ENCODE peak calls at places on chromosome 4, in seven cellular contexts. I is OCI-LY7, M is cardiac muscle cell, A is Caco-2, K is fibroblast of the aortic adventitia, F is brain microvascular endothelial cell, P is esophagus muscularis mucosa. X is an unnamed sample.

GRCh38 chr4:33780952-33781655 is 2463.2 kb downstream of the ARAP2 start:
- DNase-seq in A (no peak), P (no peak), F (no peak), M (peak), I (no peak), K (peak), X (peak)

GRCh38 chr4:182246401-182247205 is 3.4 kb downstream of the TENM3 start:
- DNase-seq in P (peak), M (peak), F (no peak), K (no peak), A (no peak), I (no peak), X (no peak)

GRCh38 chr4:54940996-54941395 is 184.4 kb downstream of the KDR start:
- DNase-seq in K (no peak), I (peak), F (no peak), A (no peak), P (no peak), M (no peak), X (no peak)

GRCh38 chr4:55475394-55476243 is 71.1 kb downstream of the CLOCK start:
- DNase-seq in I (no peak), K (peak), M (peak), P (no peak), F (peak), A (no peak), X (peak)

GRCh38 chr4:73682508-73682907 is 57.9 kb upstream of the CXCL8 start:
- DNase-seq in A (no peak), K (no peak), P (no peak), I (no peak), M (no peak), F (no peak), X (no peak)

GRCh38 chr4:16443504-16444088 is 217.3 kb upstream of the TAPT1 start:
- DNase-seq in P (peak), K (peak), M (peak), F (peak), A (no peak), I (peak), X (peak)

GRCh38 chr4:8285143-8285975 is 15.8 kb downstream of the HTRA3 start:
- DNase-seq in P (no peak), A (no peak), F (no peak), K (no peak), M (no peak), I (no peak), X (no peak)

GRCh38 chr4:122625156-122625555 is 4.3 kb upstream of the IL21 start:
- DNase-seq in K (peak), M (peak), A (no peak), F (peak), P (no peak), I (no peak), X (peak)

GRCh38 chr4:187826725-187827124 is 168.8 kb upstream of the ZFP42 start:
- DNase-seq in K (no peak), P (no peak), F (no peak), I (no peak), M (no peak), A (no peak), X (no peak)

GRCh38 chr4:16573181-16573580 is 325.3 kb downstream of the LDB2 start:
- DNase-seq in A (no peak), P (no peak), M (peak), F (no peak), I (no peak), K (peak), X (peak)

GRCh38 chr4:145507636-145508035 is 26.0 kb downstream of the SMAD1 start:
- DNase-seq in A (no peak), M (peak), P (no peak), K (peak), I (peak), F (no peak), X (no peak)

GRCh38 chr4:8097721-8098345 is 60.8 kb downstream of the ABLIM2 start:
- DNase-seq in M (no peak), I (no peak), A (no peak), P (no peak), F (no peak), K (no peak), X (no peak)

GRCh38 chr4:183400035-183400434 is 44.4 kb upstream of the CDKN2AIP start:
- DNase-seq in K (no peak), P (no peak), M (no peak), F (no peak), A (no peak), I (no peak), X (no peak)

GRCh38 chr4:153973942-153974341 is 185.1 kb upstream of the SFRP2 start:
- DNase-seq in K (no peak), M (no peak), I (no peak), F (no peak), P (no peak), A (no peak), X (no peak)

GRCh38 chr4:100995671-100996070 is 351.7 kb downstream of the PPP3CA start:
- DNase-seq in I (no peak), A (no peak), K (no peak), P (no peak), F (no peak), M (no peak), X (no peak)

GRCh38 chr4:113673450-113673849 is 88.1 kb downstream of the CAMK2D start:
- DNase-seq in K (no peak), F (no peak), M (no peak), P (no peak), A (peak), I (peak), X (no peak)

GRCh38 chr4:16667464-16667863 is 231.0 kb downstream of the LDB2 start:
- DNase-seq in P (no peak), A (no peak), K (peak), I (no peak), M (peak), F (peak), X (peak)

GRCh38 chr4:39469429-39470077 is 10.7 kb downstream of the LIAS start:
- DNase-seq in F (peak), P (no peak), M (peak), I (peak), A (peak), K (peak), X (peak)

GRCh38 chr4:15848191-15848842 is 70.2 kb downstream of the CD38 start:
- DNase-seq in K (no peak), I (no peak), P (no peak), M (no peak), A (no peak), F (no peak), X (no peak)

GRCh38 chr4:7658297-7659204 is 223.8 kb upstream of the PSAPL1 start:
- DNase-seq in P (no peak), M (no peak), I (no peak), F (peak), A (no peak), K (no peak), X (no peak)

GRCh38 chr4:114076865-114077264 is 97.4 kb upstream of the ARSJ start:
- DNase-seq in K (peak), I (no peak), P (no peak), F (no peak), A (no peak), M (no peak), X (no peak)

GRCh38 chr4:1758306-1759121 is 34.6 kb upstream of the FGFR3 start:
- DNase-seq in K (no peak), P (no peak), I (no peak), A (no peak), M (no peak), F (no peak), X (no peak)

GRCh38 chr4:52588771-52589591 is 70.1 kb downstream of the USP46 start:
- DNase-seq in P (peak), K (peak), A (no peak), F (peak), M (peak), I (no peak), X (peak)

GRCh38 chr4:162506253-162506652 is 342.5 kb upstream of the FSTL5 start:
- DNase-seq in M (peak), K (no peak), A (no peak), P (no peak), F (peak), I (no peak), X (peak)

GRCh38 chr4:7306566-7306965 is 114.2 kb downstream of the SORCS2 start:
- DNase-seq in I (no peak), P (no peak), F (no peak), A (no peak), M (no peak), K (no peak), X (no peak)

GRCh38 chr4:52874948-52875347 is 12.8 kb downstream of the RASL11B start:
- DNase-seq in F (no peak), A (no peak), P (no peak), K (no peak), M (no peak), I (no peak), X (no peak)

GRCh38 chr4:190015538-190016368 is 11.3 kb downstream of the FRG2 start:
- DNase-seq in M (no peak), A (no peak), K (no peak), I (no peak), P (no peak), F (no peak), X (no peak)

GRCh38 chr4:52263612-52264011 is 212.5 kb downstream of the SPATA18 start:
- DNase-seq in P (no peak), M (no peak), A (no peak), F (no peak), K (no peak), I (no peak), X (peak)

GRCh38 chr4:3355266-3355748 is 62.5 kb downstream of the RGS12 start:
- DNase-seq in P (no peak), F (no peak), I (peak), K (no peak), M (no peak), A (no peak), X (no peak)

GRCh38 chr4:161320377-161320776 is 843.4 kb downstream of the FSTL5 start:
- DNase-seq in K (no peak), M (no peak), P (no peak), A (peak), F (no peak), I (peak), X (peak)

GRCh38 chr4:86895692-86896488 is 3.7 kb upstream of the C4orf36 start:
- DNase-seq in K (peak), A (no peak), F (peak), I (peak), P (no peak), M (peak), X (peak)

GRCh38 chr4:577499-578450 is 1.7 kb upstream of the TMEM271 start:
- DNase-seq in A (no peak), I (no peak), P (no peak), M (peak), K (no peak), F (no peak), X (peak)

GRCh38 chr4:159446266-159446976 is 343.5 kb downstream of the RAPGEF2 start:
- DNase-seq in K (peak), A (peak), P (no peak), I (peak), M (peak), F (peak), X (peak)

GRCh38 chr4:169621754-169622481 is 1.5 kb downstream of the CLCN3 start:
- DNase-seq in M (peak), K (no peak), P (no peak), I (peak), A (no peak), F (peak), X (peak)

GRCh38 chr4:121863787-121864186 is 6.5 kb downstream of the BBS7 start:
- DNase-seq in F (no peak), A (no peak), I (no peak), P (no peak), K (no peak), M (no peak), X (no peak)

GRCh38 chr4:3475041-3475712 is 12.1 kb downstream of the DOK7 start:
- DNase-seq in M (no peak), K (no peak), A (no peak), I (no peak), P (no peak), F (no peak), X (no peak)

GRCh38 chr4:71189471-71189870 is 149.3 kb upstream of the SLC4A4 start:
- DNase-seq in I (no peak), M (peak), P (no peak), K (peak), F (peak), A (no peak), X (peak)

GRCh38 chr4:147054241-147054902 is 108.7 kb upstream of the TTC29 start:
- DNase-seq in P (no peak), I (no peak), M (peak), K (peak), F (no peak), A (no peak), X (no peak)

GRCh38 chr4:147059064-147059731 is 113.5 kb upstream of the TTC29 start:
- DNase-seq in F (no peak), A (no peak), M (no peak), P (no peak), I (peak), K (no peak), X (no peak)

GRCh38 chr4:147056951-147057630 is 111.4 kb upstream of the TTC29 start:
- DNase-seq in I (peak), P (no peak), F (no peak), M (peak), A (no peak), K (peak), X (peak)

GRCh38 chr4:147060171-147060931 is 114.7 kb upstream of the TTC29 start:
- DNase-seq in M (peak), F (peak), K (peak), P (no peak), A (no peak), I (no peak), X (peak)

GRCh38 chr4:147057631-147057980 is 111.9 kb upstream of the TTC29 start:
- DNase-seq in I (peak), M (peak), A (no peak), P (no peak), F (no peak), K (peak), X (peak)
- H3K4me3 ChIP-seq in I (peak), M (no peak), A (no peak), P (peak), F (peak), K (peak), X (peak)

DNA sequence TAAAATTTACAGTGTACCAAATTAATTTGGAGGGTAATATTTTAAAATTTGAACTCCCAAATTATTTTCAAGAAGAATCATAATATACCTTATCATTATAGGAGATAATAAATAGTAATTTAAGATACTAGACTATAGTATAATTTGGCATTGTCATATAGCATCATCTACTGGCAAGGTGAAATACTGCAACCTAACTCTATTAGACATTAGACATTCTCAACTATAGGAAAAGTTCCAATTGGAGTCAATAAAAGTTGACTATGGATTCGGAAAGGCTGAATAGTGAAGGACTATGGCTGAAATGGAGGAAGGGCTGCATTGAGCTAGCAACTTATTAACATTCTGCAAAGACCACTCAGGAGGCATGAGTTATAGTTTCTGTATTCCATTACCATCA is 113.0 kb downstream of the PRDM5 start:
- DNase-seq in K (no peak), P (no peak), A (no peak), M (no peak), F (no peak), I (peak), X (no peak)
- TF ChIP-seq CTCF in K (peak), P (peak), A (peak), M (peak), F (peak), I (peak), X (peak)

DNA sequence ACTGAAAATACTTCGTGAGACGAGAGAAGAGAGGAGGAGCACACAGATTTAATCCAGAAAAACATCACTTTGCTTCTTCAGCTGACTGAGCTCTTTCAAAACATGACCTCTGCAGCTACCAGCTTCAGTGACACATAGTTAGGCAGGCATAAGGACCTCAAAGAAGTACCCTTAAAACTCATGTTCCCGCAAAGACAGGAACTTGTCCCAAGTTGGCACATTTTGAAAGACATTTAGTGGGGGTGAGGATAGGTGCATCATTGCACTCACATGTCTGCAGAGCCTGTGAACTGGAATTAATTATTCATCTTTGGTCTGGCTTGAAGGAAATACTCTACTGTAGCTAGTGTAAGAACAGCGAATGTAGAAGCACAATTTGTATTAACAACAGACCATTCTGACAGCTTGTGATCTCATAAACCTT is 221.8 kb downstream of the MGST2 start:
- DNase-seq in M (no peak), K (no peak), F (no peak), P (peak), I (no peak), A (no peak), X (peak)
- H3K4me3 ChIP-seq in M (no peak), K (no peak), F (peak), P (peak), I (no peak), A (no peak), X (peak)

DNA sequence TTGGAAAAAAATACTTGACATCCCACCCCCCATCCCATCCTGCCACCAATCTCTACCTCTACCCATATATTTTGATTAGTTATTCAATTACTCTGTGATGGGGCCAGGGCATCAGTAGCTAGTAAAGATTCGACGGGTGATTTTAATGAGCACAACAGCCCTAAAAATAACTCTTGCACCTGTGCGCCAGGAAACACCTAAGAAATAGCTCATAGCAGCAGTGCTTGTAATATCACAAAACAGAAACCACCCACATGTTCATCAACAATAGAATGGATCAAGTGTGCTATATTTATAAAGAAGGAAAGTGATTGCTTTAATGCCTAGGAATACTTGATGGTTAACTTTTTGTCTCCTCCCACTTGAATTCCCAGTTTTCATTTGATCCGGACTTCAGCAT is 225.6 kb upstream of the LCORL start:
- DNase-seq in A (no peak), F (no peak), P (no peak), K (no peak), M (no peak), I (peak), X (no peak)
- TF ChIP-seq CTCF in A (no peak), F (no peak), P (no peak), K (no peak), M (no peak), I (no peak), X (no peak)

GRCh38 chr4:173076903-173077629 is 91.5 kb upstream of the GALNT7 start:
- DNase-seq in I (no peak), F (no peak), M (no peak), P (no peak), K (no peak), A (no peak), X (no peak)

GRCh38 chr4:173074501-173074946 is 94.1 kb upstream of the GALNT7 start:
- DNase-seq in P (no peak), I (no peak), A (no peak), F (peak), K (peak), M (peak), X (peak)

DNA sequence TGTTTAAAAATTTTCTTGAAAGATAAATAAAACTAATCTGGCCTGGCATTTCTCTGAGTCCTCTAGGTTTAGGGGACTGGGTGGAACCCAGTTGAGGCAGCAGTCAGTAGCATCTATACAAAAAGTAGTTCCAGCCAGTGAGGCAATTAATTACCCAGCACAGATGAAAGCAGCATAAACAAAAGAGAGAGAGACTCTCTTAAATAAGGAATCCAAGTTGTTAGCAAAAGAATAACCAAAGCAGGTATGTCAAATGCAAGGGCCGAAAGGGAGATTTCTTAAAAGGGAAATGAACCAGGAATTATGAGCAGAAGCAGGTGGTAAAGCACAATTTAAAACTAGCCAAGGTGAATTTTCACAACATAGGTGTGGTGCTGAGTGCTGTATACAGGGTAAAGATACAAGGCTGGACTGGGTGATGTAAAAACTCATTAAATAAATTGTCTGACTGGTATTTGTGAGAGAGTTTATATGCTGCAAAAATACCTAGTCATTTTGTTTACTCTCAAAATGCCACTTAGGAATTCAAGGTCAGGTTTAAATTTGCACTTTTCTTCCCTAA is 94.6 kb upstream of the GALNT7 start:
- DNase-seq in F (no peak), M (no peak), P (no peak), I (no peak), K (no peak), A (no peak), X (no peak)
- H3K4me3 ChIP-seq in F (no peak), M (no peak), P (no peak), I (no peak), K (no peak), A (no peak), X (no peak)

GRCh38 chr4:20760053-20760452 is 59.8 kb downstream of the PACRGL start:
- DNase-seq in F (no peak), K (no peak), M (peak), I (peak), P (no peak), A (peak), X (no peak)
- TF ChIP-seq CTCF in F (peak), K (no peak), M (no peak), I (peak), P (no peak), A (peak), X (no peak)

GRCh38 chr4:137524642-137525384 is 7.5 kb downstream of the PCDH18 start:
- DNase-seq in P (no peak), A (no peak), F (no peak), K (peak), M (peak), I (no peak), X (peak)
- H3K4me3 ChIP-seq in P (no peak), A (no peak), F (no peak), K (no peak), M (no peak), I (no peak), X (peak)

GRCh38 chr4:38184404-38184803 is 224.2 kb downstream of the PTTG2 start:
- DNase-seq in M (no peak), F (no peak), I (no peak), K (no peak), P (no peak), A (no peak), X (no peak)
- TF ChIP-seq CTCF in M (peak), F (peak), I (no peak), K (peak), P (no peak), A (no peak), X (peak)

GRCh38 chr4:76210502-76210901 is 3.1 kb downstream of the SCARB2 start:
- DNase-seq in M (no peak), A (no peak), I (no peak), K (peak), F (no peak), P (peak), X (no peak)
- H3K4me3 ChIP-seq in M (no peak), A (no peak), I (no peak), K (peak), F (no peak), P (peak), X (peak)